ENCODE peak calls at places on chromosomes 2 and 18, in eight cellular contexts. I is GM20000, A is AG04449, C is skeletal muscle cell, Z is glutamatergic neuron, T is upper lobe of left lung, X is EH, Y is occipital lobe. G is an unnamed sample.

GRCh38 chr18:3305354-3305762 is 43.4 kb downstream of the MYL12B start:
- DNase-seq in Y (no peak), Z (no peak), C (peak; percentile 98), I (no peak), A (peak; percentile 89), T (no peak), X (peak; percentile 92), G (peak; percentile 23)

GRCh38 chr2:158688722-158689121 is 106.4 kb upstream of the DAPL1 start:
- DNase-seq in C (peak; percentile 74), Z (no peak), X (peak; percentile 52), T (no peak), A (no peak), Y (no peak), I (no peak), G (no peak)

GRCh38 chr18:75127143-75128021 is 81.6 kb downstream of the PTGR3 start:
- DNase-seq in C (peak; percentile 13), T (no peak), X (peak; percentile 45), Y (no peak), I (no peak), A (no peak), Z (no peak), G (no peak)

GRCh38 chr2:43676322-43677050 is at the start of gene C1GALT1C1L:
- DNase-seq in A (peak; percentile 7), C (peak; percentile 18), T (peak; percentile 89), I (no peak), Y (peak; percentile 10), Z (peak; percentile 49), X (peak; percentile 59), G (no peak)

GRCh38 chr2:127859712-127860085 is 1.7 kb upstream of the POLR2D start:
- DNase-seq in T (no peak), Y (no peak), I (peak; percentile 52), A (no peak), C (no peak), X (no peak), Z (peak; percentile 42), G (peak; percentile 28)

GRCh38 chr2:31522742-31523141 is 58.0 kb downstream of the SRD5A2 start:
- DNase-seq in X (peak; percentile 74), A (no peak), T (no peak), Z (no peak), I (no peak), Y (no peak), C (no peak), G (no peak)

GRCh38 chr2:107717666-107718065 is 109.0 kb upstream of the RGPD4 start:
- DNase-seq in I (no peak), C (no peak), A (no peak), Z (no peak), T (no peak), X (no peak), Y (no peak), G (no peak)

GRCh38 chr2:235021752-235022151 is 69.9 kb downstream of the SH3BP4 start:
- DNase-seq in Y (no peak), X (peak; percentile 96), C (peak; percentile 76), A (peak; percentile 83), Z (no peak), T (no peak), I (no peak), G (no peak)

GRCh38 chr18:33652645-33653044 is 74.6 kb downstream of the ASXL3 start:
- DNase-seq in I (no peak), Y (no peak), T (no peak), Z (no peak), A (no peak), C (no peak), X (no peak), G (no peak)

GRCh38 chr2:1660656-1661650 is 83.4 kb downstream of the PXDN start:
- DNase-seq in I (no peak), T (no peak), C (no peak), Y (no peak), X (no peak), A (no peak), Z (no peak), G (no peak)

GRCh38 chr2:144515694-144516416 is 4.1 kb downstream of the ZEB2 start:
- DNase-seq in T (peak; percentile 91), Z (peak; percentile 65), X (peak; percentile 67), A (no peak), C (no peak), Y (peak; percentile 60), I (peak; percentile 58), G (no peak)

GRCh38 chr18:50870138-50870845 is 8.6 kb upstream of the ME2 start:
- DNase-seq in Z (no peak), Y (no peak), C (no peak), A (no peak), I (no peak), T (no peak), X (peak; percentile 71), G (no peak)

GRCh38 chr2:136765256-136765735 is at the start of gene THSD7B:
- DNase-seq in Y (no peak), A (no peak), Z (peak; percentile 63), T (peak; percentile 75), I (peak; percentile 39), X (no peak), C (no peak), G (no peak)

GRCh38 chr2:25123682-25124081 is 44.7 kb downstream of the POMC start:
- DNase-seq in X (no peak), C (no peak), A (no peak), Y (no peak), I (no peak), T (peak; percentile 37), Z (no peak), G (no peak)

GRCh38 chr2:12717988-12718661 is 1.4 kb downstream of the TRIB2 start:
- DNase-seq in A (no peak), X (peak; percentile 48), I (peak; percentile 47), C (no peak), T (peak; percentile 75), Y (no peak), Z (peak; percentile 55), G (peak; percentile 42)

GRCh38 chr2:40282428-40282827 is 169.5 kb downstream of the SLC8A1 start:
- DNase-seq in A (no peak), Z (no peak), X (peak; percentile 92), T (no peak), Y (no peak), C (peak; percentile 45), I (no peak), G (no peak)

GRCh38 chr2:111028720-111029119 is 92.0 kb upstream of the BCL2L11 start:
- DNase-seq in T (no peak), Y (no peak), Z (no peak), A (no peak), C (no peak), I (no peak), X (peak; percentile 3), G (no peak)

GRCh38 chr18:12895016-12895415 is 11.0 kb upstream of the PTPN2 start:
- DNase-seq in C (no peak), I (no peak), Z (no peak), T (no peak), Y (no peak), X (no peak), A (no peak), G (no peak)

GRCh38 chr18:44851806-44852205 is 171.1 kb downstream of the SETBP1 start:
- DNase-seq in Y (no peak), T (peak; percentile 23), Z (peak; percentile 47), A (no peak), X (no peak), C (no peak), I (no peak), G (no peak)

GRCh38 chr18:45738660-45739059 is 14.7 kb downstream of the SLC14A1 start:
- DNase-seq in I (no peak), A (no peak), C (no peak), X (peak; percentile 29), Y (no peak), Z (no peak), T (no peak), G (no peak)

GRCh38 chr2:108316881-108317258 is 28.2 kb downstream of the SULT1C2 start:
- DNase-seq in Z (no peak), Y (no peak), A (no peak), I (no peak), C (no peak), T (no peak), X (no peak), G (no peak)

GRCh38 chr2:179954026-179954425 is 53.1 kb downstream of the CWC22 start:
- DNase-seq in Y (no peak), X (no peak), A (no peak), C (no peak), I (no peak), T (no peak), Z (no peak), G (no peak)

GRCh38 chr18:56627991-56628390 is 10.4 kb downstream of the TXNL1 start:
- DNase-seq in Z (no peak), T (no peak), C (no peak), A (no peak), Y (no peak), I (no peak), X (peak; percentile 25), G (no peak)

GRCh38 chr2:162000466-162000865 is 73.5 kb downstream of the DPP4 start:
- DNase-seq in T (no peak), Z (no peak), C (no peak), I (no peak), X (no peak), Y (no peak), A (no peak), G (no peak)

GRCh38 chr2:133422946-133423345 is 145.3 kb downstream of the NCKAP5 start:
- DNase-seq in Z (no peak), C (peak; percentile 50), I (no peak), X (peak; percentile 89), Y (no peak), T (no peak), A (peak; percentile 79), G (no peak)

GRCh38 chr2:10716581-10716980 is 4.8 kb upstream of the ATP6V1C2 start:
- DNase-seq in T (no peak), Y (no peak), Z (no peak), I (no peak), X (no peak), C (no peak), A (no peak), G (no peak)

GRCh38 chr2:189521686-189522434 is 58.7 kb downstream of the SLC40A1 start:
- DNase-seq in X (no peak), I (no peak), C (no peak), Z (no peak), A (no peak), T (no peak), Y (no peak), G (no peak)